ENCODE peak calls at places on chromosomes 13 and 19, in five cellular contexts. One of them, this sample, is unnamed.

GRCh38 chr13:91764527-91764926 is 366.1 kb downstream of the GPC5 start:
- DNase-seq in spleen: no peak
- DNase-seq in vagina: no peak
- DNase-seq in heart left ventricle: no peak
- DNase-seq in suprapubic skin: no peak
- DNase-seq in this sample: no peak

GRCh38 chr13:31476266-31476665 is 263.1 kb upstream of the RXFP2 start:
- DNase-seq in spleen: no peak
- DNase-seq in vagina: no peak
- DNase-seq in heart left ventricle: no peak
- DNase-seq in suprapubic skin: no peak
- DNase-seq in this sample: no peak

GRCh38 chr13:35470671-35471465 is 5.6 kb downstream of the MAB21L1 start:
- DNase-seq in spleen: peak
- DNase-seq in vagina: no peak
- DNase-seq in heart left ventricle: peak
- DNase-seq in suprapubic skin: peak
- DNase-seq in this sample: peak

GRCh38 chr19:9862897-9863296 is 27.8 kb downstream of the PIN1 start:
- DNase-seq in spleen: no peak
- DNase-seq in vagina: no peak
- DNase-seq in heart left ventricle: no peak
- DNase-seq in suprapubic skin: no peak
- DNase-seq in this sample: no peak

GRCh38 chr13:91785435-91786137 is 387.2 kb downstream of the GPC5 start:
- DNase-seq in spleen: no peak
- DNase-seq in vagina: no peak
- DNase-seq in heart left ventricle: no peak
- DNase-seq in suprapubic skin: no peak
- DNase-seq in this sample: no peak

GRCh38 chr19:40424637-40425449 is 949 bp downstream of the SERTAD1 start:
- DNase-seq in spleen: peak
- DNase-seq in vagina: no peak
- DNase-seq in heart left ventricle: no peak
- DNase-seq in suprapubic skin: no peak
- DNase-seq in this sample: no peak

GRCh38 chr13:44955421-44955820 is 33.9 kb downstream of the NUFIP1 start:
- DNase-seq in spleen: no peak
- DNase-seq in vagina: no peak
- DNase-seq in heart left ventricle: no peak
- DNase-seq in suprapubic skin: no peak
- DNase-seq in this sample: no peak

GRCh38 chr19:43901395-43902390 is 33.4 kb downstream of the ZNF45 start:
- DNase-seq in spleen: peak
- DNase-seq in vagina: no peak
- DNase-seq in heart left ventricle: peak
- DNase-seq in suprapubic skin: peak
- DNase-seq in this sample: peak

GRCh38 chr19:48784527-48784926 is 26.3 kb downstream of the BCAT2 start:
- DNase-seq in spleen: no peak
- DNase-seq in vagina: no peak
- DNase-seq in heart left ventricle: no peak
- DNase-seq in suprapubic skin: no peak
- DNase-seq in this sample: no peak

GRCh38 chr19:13839193-13839937 is 37.6 kb upstream of the NANOS3 start:
- DNase-seq in spleen: peak
- DNase-seq in vagina: no peak
- DNase-seq in heart left ventricle: peak
- DNase-seq in suprapubic skin: peak
- DNase-seq in this sample: peak

GRCh38 chr13:36332986-36333385 is 13.2 kb downstream of the SPART start:
- DNase-seq in spleen: no peak
- DNase-seq in vagina: no peak
- DNase-seq in heart left ventricle: no peak
- DNase-seq in suprapubic skin: no peak
- DNase-seq in this sample: no peak

GRCh38 chr13:113273856-113274590 is 23.0 kb upstream of the LAMP1 start:
- DNase-seq in spleen: no peak
- DNase-seq in vagina: no peak
- DNase-seq in heart left ventricle: no peak
- DNase-seq in suprapubic skin: no peak
- DNase-seq in this sample: no peak

GRCh38 chr13:51058461-51059167 is 52.5 kb downstream of the C13orf42 start:
- DNase-seq in spleen: no peak
- DNase-seq in vagina: peak
- DNase-seq in heart left ventricle: no peak
- DNase-seq in suprapubic skin: no peak
- DNase-seq in this sample: no peak

GRCh38 chr19:14632286-14632685 is 42.4 kb downstream of the ADGRE3 start:
- DNase-seq in spleen: no peak
- DNase-seq in vagina: no peak
- DNase-seq in heart left ventricle: no peak
- DNase-seq in suprapubic skin: no peak
- DNase-seq in this sample: no peak

GRCh38 chr13:80386001-80386400 is 45.1 kb upstream of the SPRY2 start:
- DNase-seq in spleen: no peak
- DNase-seq in vagina: no peak
- DNase-seq in heart left ventricle: no peak
- DNase-seq in suprapubic skin: no peak
- DNase-seq in this sample: no peak

GRCh38 chr19:15304140-15304705 is 28.1 kb downstream of the BRD4 start:
- DNase-seq in spleen: no peak
- DNase-seq in vagina: no peak
- DNase-seq in heart left ventricle: no peak
- DNase-seq in suprapubic skin: no peak
- DNase-seq in this sample: no peak

GRCh38 chr19:19552811-19553210 is 14.7 kb downstream of the CILP2 start:
- DNase-seq in spleen: no peak
- DNase-seq in vagina: no peak
- DNase-seq in heart left ventricle: no peak
- DNase-seq in suprapubic skin: no peak
- DNase-seq in this sample: no peak

GRCh38 chr19:57830071-57830602 is at the start of gene ZNF587B:
- DNase-seq in spleen: peak
- DNase-seq in vagina: no peak
- DNase-seq in heart left ventricle: peak
- DNase-seq in suprapubic skin: no peak
- DNase-seq in this sample: peak

GRCh38 chr19:34104099-34104498 is 68.2 kb upstream of the LSM14A start:
- DNase-seq in spleen: no peak
- DNase-seq in vagina: no peak
- DNase-seq in heart left ventricle: no peak
- DNase-seq in suprapubic skin: no peak
- DNase-seq in this sample: no peak

GRCh38 chr19:3986260-3987041 is 1.2 kb upstream of the EEF2 start:
- DNase-seq in spleen: no peak
- DNase-seq in vagina: no peak
- DNase-seq in heart left ventricle: no peak
- DNase-seq in suprapubic skin: no peak
- DNase-seq in this sample: peak

GRCh38 chr13:52736891-52737290 is 2.7 kb downstream of the CNMD start:
- DNase-seq in spleen: no peak
- DNase-seq in vagina: no peak
- DNase-seq in heart left ventricle: no peak
- DNase-seq in suprapubic skin: no peak
- DNase-seq in this sample: no peak

GRCh38 chr13:98450495-98451167 is 126.3 kb downstream of the STK24 start:
- DNase-seq in spleen: no peak
- DNase-seq in vagina: no peak
- DNase-seq in heart left ventricle: peak
- DNase-seq in suprapubic skin: no peak
- DNase-seq in this sample: no peak

GRCh38 chr19:19463348-19464117 is 51.8 kb downstream of the TSSK6 start:
- DNase-seq in spleen: no peak
- DNase-seq in vagina: no peak
- DNase-seq in heart left ventricle: no peak
- DNase-seq in suprapubic skin: no peak
- DNase-seq in this sample: no peak

GRCh38 chr19:2806736-2807378 is 12.8 kb upstream of the ZNF554 start:
- DNase-seq in spleen: no peak
- DNase-seq in vagina: no peak
- DNase-seq in heart left ventricle: peak
- DNase-seq in suprapubic skin: no peak
- DNase-seq in this sample: no peak

GRCh38 chr13:99288069-99288468 is 19.1 kb downstream of the GPR183 start:
- DNase-seq in spleen: no peak
- DNase-seq in vagina: no peak
- DNase-seq in heart left ventricle: no peak
- DNase-seq in suprapubic skin: no peak
- DNase-seq in this sample: no peak

GRCh38 chr19:4224470-4224869 is 4.9 kb upstream of the EBI3 start:
- DNase-seq in spleen: no peak
- DNase-seq in vagina: no peak
- DNase-seq in heart left ventricle: no peak
- DNase-seq in suprapubic skin: no peak
- DNase-seq in this sample: no peak

GRCh38 chr19:13839938-13840750 is 36.8 kb upstream of the NANOS3 start:
- DNase-seq in spleen: peak
- DNase-seq in vagina: no peak
- DNase-seq in heart left ventricle: peak
- DNase-seq in suprapubic skin: peak
- DNase-seq in this sample: peak

GRCh38 chr13:103866041-103866440 is 799.8 kb upstream of the SLC10A2 start:
- DNase-seq in spleen: no peak
- DNase-seq in vagina: no peak
- DNase-seq in heart left ventricle: no peak
- DNase-seq in suprapubic skin: no peak
- DNase-seq in this sample: no peak

GRCh38 chr19:18717601-18718000 is 34.1 kb downstream of the CRTC1 start:
- DNase-seq in spleen: no peak
- DNase-seq in vagina: no peak
- DNase-seq in heart left ventricle: no peak
- DNase-seq in suprapubic skin: no peak
- DNase-seq in this sample: no peak

GRCh38 chr13:88217372-88217771 is 546.2 kb downstream of the SLITRK5 start:
- DNase-seq in spleen: no peak
- DNase-seq in vagina: no peak
- DNase-seq in heart left ventricle: no peak
- DNase-seq in suprapubic skin: no peak
- DNase-seq in this sample: no peak

GRCh38 chr19:38394488-38394887 is 6.0 kb downstream of the SPRED3 start:
- DNase-seq in spleen: peak
- DNase-seq in vagina: no peak
- DNase-seq in heart left ventricle: no peak
- DNase-seq in suprapubic skin: no peak
- DNase-seq in this sample: no peak

GRCh38 chr13:42600943-42601342 is 27.0 kb downstream of the TNFSF11 start:
- DNase-seq in spleen: no peak
- DNase-seq in vagina: no peak
- DNase-seq in heart left ventricle: no peak
- DNase-seq in suprapubic skin: no peak
- DNase-seq in this sample: no peak

GRCh38 chr13:25371608-25372274 is at the start of gene ATP8A2:
- DNase-seq in spleen: no peak
- DNase-seq in vagina: no peak
- DNase-seq in heart left ventricle: no peak
- DNase-seq in suprapubic skin: no peak
- DNase-seq in this sample: no peak

DNA sequence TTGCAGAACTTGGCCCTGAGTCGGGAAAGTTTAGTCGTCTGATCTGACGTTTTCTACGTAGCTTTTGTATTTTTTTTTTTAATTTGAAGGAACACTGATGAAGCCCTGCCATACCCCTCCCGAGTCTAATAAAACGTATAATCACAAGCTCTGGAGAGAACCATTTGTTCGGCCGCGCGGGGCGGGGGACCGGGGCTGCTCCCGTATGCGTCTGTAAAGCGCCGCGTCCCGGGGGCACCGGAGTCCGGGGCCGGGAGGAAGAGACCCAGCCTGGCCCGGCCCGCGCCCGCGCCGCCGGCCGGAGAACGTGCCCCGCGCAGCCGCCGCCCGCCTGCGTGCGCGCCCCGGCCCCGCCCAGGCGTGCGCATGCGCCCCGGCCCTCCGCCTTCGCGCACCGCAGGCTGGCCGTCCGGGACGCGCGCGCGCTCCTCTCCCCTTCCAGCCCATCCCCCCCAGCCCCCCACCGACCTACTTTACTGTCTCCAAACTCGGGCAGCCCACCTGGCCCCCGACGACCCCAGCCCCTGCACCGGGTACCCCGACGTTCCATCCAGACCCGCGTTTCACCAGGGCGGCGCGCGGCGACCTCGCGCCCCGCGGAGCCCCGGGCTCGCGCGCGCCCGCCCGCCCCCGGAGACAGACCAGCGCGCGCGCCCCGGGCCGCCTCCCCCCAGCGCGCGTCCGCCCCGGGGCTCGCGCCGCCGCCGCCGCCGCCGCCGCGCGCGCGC is 780 bp upstream of the USF2 start:
- DNase-seq in spleen: peak
- DNase-seq in vagina: no peak
- DNase-seq in heart left ventricle: peak
- DNase-seq in suprapubic skin: no peak
- DNase-seq in this sample: peak
- TF ChIP-seq POLR2A in spleen: no peak
- TF ChIP-seq POLR2A in vagina: no peak
- TF ChIP-seq POLR2A in heart left ventricle: peak
- TF ChIP-seq POLR2A in suprapubic skin: peak
- TF ChIP-seq POLR2A in this sample: peak

GRCh38 chr13:46146898-46147297 is 35.1 kb downstream of the LCP1 start:
- DNase-seq in spleen: no peak
- DNase-seq in vagina: no peak
- DNase-seq in heart left ventricle: no peak
- DNase-seq in suprapubic skin: no peak
- DNase-seq in this sample: no peak
- TF ChIP-seq CTCF in spleen: no peak
- TF ChIP-seq CTCF in vagina: no peak
- TF ChIP-seq CTCF in heart left ventricle: peak
- TF ChIP-seq CTCF in suprapubic skin: no peak
- TF ChIP-seq CTCF in this sample: peak

DNA sequence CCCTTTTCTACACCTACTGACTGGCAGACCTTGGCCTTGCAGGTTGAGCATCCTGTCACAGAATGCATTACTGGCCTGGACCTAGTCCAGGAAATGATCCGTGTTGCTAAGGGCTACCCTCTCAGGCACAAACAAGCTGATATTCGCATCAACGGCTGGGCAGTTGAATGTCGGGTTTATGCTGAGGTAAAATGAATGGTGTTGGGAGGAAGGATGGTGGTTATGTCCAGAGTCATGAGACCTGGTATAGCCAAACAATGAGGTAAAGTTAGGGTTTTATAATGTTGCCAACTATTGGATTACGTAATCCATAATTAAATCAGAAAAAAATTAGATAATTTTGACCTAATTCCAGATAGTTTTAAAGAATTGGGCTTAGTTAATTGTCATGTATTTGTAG is 212.5 kb downstream of the PCCA start:
- DNase-seq in spleen: no peak
- DNase-seq in vagina: no peak
- DNase-seq in heart left ventricle: no peak
- DNase-seq in suprapubic skin: no peak
- DNase-seq in this sample: no peak
- H3K4me3 ChIP-seq in spleen: no peak
- H3K4me3 ChIP-seq in vagina: no peak
- H3K4me3 ChIP-seq in heart left ventricle: no peak
- H3K4me3 ChIP-seq in suprapubic skin: no peak
- H3K4me3 ChIP-seq in this sample: no peak

GRCh38 chr19:17281391-17282304 is at the start of gene ANKLE1:
- DNase-seq in spleen: peak
- DNase-seq in vagina: no peak
- DNase-seq in heart left ventricle: no peak
- DNase-seq in suprapubic skin: no peak
- DNase-seq in this sample: peak
- TF ChIP-seq POLR2A in spleen: no peak
- TF ChIP-seq POLR2A in vagina: no peak
- TF ChIP-seq POLR2A in heart left ventricle: no peak
- TF ChIP-seq POLR2A in suprapubic skin: no peak
- TF ChIP-seq POLR2A in this sample: no peak

GRCh38 chr13:59948686-59949085 is 215.0 kb downstream of the DIAPH3 start:
- DNase-seq in spleen: no peak
- DNase-seq in vagina: no peak
- DNase-seq in heart left ventricle: no peak
- DNase-seq in suprapubic skin: no peak
- DNase-seq in this sample: no peak
- TF ChIP-seq CTCF in spleen: no peak
- TF ChIP-seq CTCF in vagina: no peak
- TF ChIP-seq CTCF in heart left ventricle: no peak
- TF ChIP-seq CTCF in suprapubic skin: no peak
- TF ChIP-seq CTCF in this sample: no peak

This sample was measured in right lobe of liver.